ENCODE peak calls at places on chromosome 4, in four cellular contexts. One of them, this sample, is unnamed.

GRCh38 chr4:48698029-48698901 is 81.8 kb downstream of the FRYL start:
- DNase-seq in GM23338: no peak
- DNase-seq in A549: peak
- DNase-seq in PC-3: peak
- DNase-seq in this sample: no peak

GRCh38 chr4:12146349-12146748 is 717.7 kb upstream of the HS3ST1 start:
- DNase-seq in PC-3: no peak
- DNase-seq in A549: no peak
- DNase-seq in GM23338: peak
- DNase-seq in this sample: no peak

GRCh38 chr4:7422098-7422897 is 12.4 kb downstream of the PSAPL1 start:
- DNase-seq in A549: no peak
- DNase-seq in PC-3: no peak
- DNase-seq in GM23338: no peak
- DNase-seq in this sample: no peak

GRCh38 chr4:146029147-146029546 is 90.5 kb upstream of the ZNF827 start:
- DNase-seq in PC-3: peak
- DNase-seq in GM23338: no peak
- DNase-seq in A549: no peak
- DNase-seq in this sample: peak

GRCh38 chr4:4327652-4328121 is 37.6 kb downstream of the ZBTB49 start:
- DNase-seq in GM23338: peak
- DNase-seq in PC-3: peak
- DNase-seq in A549: peak
- DNase-seq in this sample: no peak

GRCh38 chr4:150123982-150124670 is 45.9 kb downstream of the DCLK2 start:
- DNase-seq in PC-3: no peak
- DNase-seq in A549: no peak
- DNase-seq in GM23338: no peak
- DNase-seq in this sample: no peak

GRCh38 chr4:5710962-5711478 is at the start of gene EVC:
- DNase-seq in A549: peak
- DNase-seq in PC-3: peak
- DNase-seq in GM23338: peak
- DNase-seq in this sample: no peak

GRCh38 chr4:180059216-180059881 is 2183.9 kb upstream of the TENM3 start:
- DNase-seq in A549: peak
- DNase-seq in GM23338: peak
- DNase-seq in PC-3: no peak
- DNase-seq in this sample: no peak

GRCh38 chr4:2250764-2251072 is 8.8 kb upstream of the HAUS3 start:
- DNase-seq in GM23338: no peak
- DNase-seq in PC-3: no peak
- DNase-seq in A549: no peak
- DNase-seq in this sample: no peak

GRCh38 chr4:156915216-156915615 is 56.4 kb downstream of the PDGFC start:
- DNase-seq in A549: no peak
- DNase-seq in PC-3: no peak
- DNase-seq in GM23338: no peak
- DNase-seq in this sample: no peak

GRCh38 chr4:56686537-56687231 is 5.6 kb upstream of the HOPX start:
- DNase-seq in PC-3: no peak
- DNase-seq in GM23338: no peak
- DNase-seq in A549: no peak
- DNase-seq in this sample: no peak

GRCh38 chr4:140870427-140870826 is 114.2 kb upstream of the TBC1D9 start:
- DNase-seq in GM23338: no peak
- DNase-seq in A549: no peak
- DNase-seq in PC-3: no peak
- DNase-seq in this sample: no peak

GRCh38 chr4:51885371-51885770 is 42.4 kb downstream of the DCUN1D4 start:
- DNase-seq in A549: peak
- DNase-seq in GM23338: peak
- DNase-seq in PC-3: peak
- DNase-seq in this sample: peak

GRCh38 chr4:30718889-30719252 is 1.3 kb upstream of the PCDH7 start:
- DNase-seq in A549: peak
- DNase-seq in GM23338: peak
- DNase-seq in PC-3: peak
- DNase-seq in this sample: no peak

GRCh38 chr4:67746797-67747495 is 7.2 kb downstream of the GNRHR start:
- DNase-seq in A549: no peak
- DNase-seq in PC-3: peak
- DNase-seq in GM23338: peak
- DNase-seq in this sample: peak

GRCh38 chr4:28842271-28842670 is 1877.9 kb upstream of the PCDH7 start:
- DNase-seq in PC-3: peak
- DNase-seq in A549: no peak
- DNase-seq in GM23338: no peak
- DNase-seq in this sample: no peak

GRCh38 chr4:124530464-124531077 is 182.0 kb downstream of the ANKRD50 start:
- DNase-seq in A549: no peak
- DNase-seq in PC-3: peak
- DNase-seq in GM23338: no peak
- DNase-seq in this sample: no peak

GRCh38 chr4:6567218-6567617 is 7.8 kb upstream of the MAN2B2 start:
- DNase-seq in A549: no peak
- DNase-seq in PC-3: no peak
- DNase-seq in GM23338: no peak
- DNase-seq in this sample: no peak

GRCh38 chr4:82450966-82451755 is 20.8 kb downstream of the ENOPH1 start:
- DNase-seq in PC-3: no peak
- DNase-seq in GM23338: no peak
- DNase-seq in A549: no peak
- DNase-seq in this sample: no peak
- H3K4me3 ChIP-seq in PC-3: no peak
- H3K4me3 ChIP-seq in GM23338: no peak
- H3K4me3 ChIP-seq in A549: no peak
- H3K4me3 ChIP-seq in this sample: no peak

GRCh38 chr4:137533855-137534254 is 1.6 kb upstream of the PCDH18 start:
- DNase-seq in PC-3: no peak
- DNase-seq in A549: no peak
- DNase-seq in GM23338: no peak
- DNase-seq in this sample: no peak
- TF ChIP-seq CTCF in PC-3: no peak
- TF ChIP-seq CTCF in A549: no peak
- TF ChIP-seq CTCF in GM23338: no peak
- TF ChIP-seq CTCF in this sample: no peak

DNA sequence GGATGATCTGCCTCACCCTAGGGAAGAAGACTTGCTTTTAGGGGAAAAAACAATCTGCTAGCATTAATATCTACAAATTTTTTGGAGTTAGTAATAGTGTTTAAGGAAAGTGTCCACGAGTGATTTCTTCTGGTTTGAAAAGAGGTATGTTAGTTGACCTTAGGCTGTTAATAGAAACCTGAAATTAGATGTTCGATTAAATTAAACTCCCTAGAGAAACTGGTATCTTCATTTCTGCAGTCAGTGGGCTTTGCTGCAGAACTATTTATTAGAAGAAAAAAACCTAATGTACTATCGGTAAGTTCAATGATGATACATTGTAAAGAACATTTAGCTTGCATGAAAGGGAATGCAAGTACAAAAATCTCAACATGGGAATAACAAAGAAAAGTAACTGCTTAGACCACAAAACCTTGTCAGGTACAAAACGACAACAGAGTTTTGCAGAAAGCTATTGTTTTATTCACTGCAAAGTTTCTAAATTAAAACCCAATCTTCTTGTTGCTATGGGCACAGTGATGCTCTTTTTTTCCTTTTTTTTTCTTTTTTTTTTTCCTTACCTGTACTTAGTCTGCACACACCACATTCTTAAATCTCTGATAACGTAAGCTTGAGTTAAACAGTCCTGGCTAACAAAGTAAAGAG is 2.0 kb downstream of the KLF3 start:
- DNase-seq in PC-3: peak
- DNase-seq in A549: no peak
- DNase-seq in GM23338: no peak
- DNase-seq in this sample: no peak
- H3K4me2 ChIP-seq in PC-3: peak
- H3K4me2 ChIP-seq in A549: peak
- H3K4me2 ChIP-seq in GM23338: peak
- H3K4me2 ChIP-seq in this sample: no peak

GRCh38 chr4:89307185-89307445 is 485 bp downstream of the GPRIN3 start:
- DNase-seq in GM23338: no peak
- DNase-seq in A549: no peak
- DNase-seq in PC-3: no peak
- DNase-seq in this sample: no peak

GRCh38 chr4:89306486-89307184 is 965 bp downstream of the GPRIN3 start:
- DNase-seq in GM23338: no peak
- DNase-seq in A549: no peak
- DNase-seq in PC-3: no peak
- DNase-seq in this sample: peak

GRCh38 chr4:89305028-89305427 is 2.6 kb downstream of the GPRIN3 start:
- DNase-seq in A549: no peak
- DNase-seq in PC-3: no peak
- DNase-seq in GM23338: no peak
- DNase-seq in this sample: no peak

GRCh38 chr4:89307446-89308160 is at the start of gene GPRIN3:
- DNase-seq in PC-3: no peak
- DNase-seq in GM23338: peak
- DNase-seq in A549: no peak
- DNase-seq in this sample: peak

GRCh38 chr4:89305712-89306437 is 1.7 kb downstream of the GPRIN3 start:
- DNase-seq in GM23338: no peak
- DNase-seq in A549: no peak
- DNase-seq in PC-3: no peak
- DNase-seq in this sample: no peak
- H3K4me3 ChIP-seq in GM23338: no peak
- H3K4me3 ChIP-seq in A549: peak
- H3K4me3 ChIP-seq in PC-3: no peak
- H3K4me3 ChIP-seq in this sample: peak

GRCh38 chr4:102623622-102624021 is 122.5 kb downstream of the NFKB1 start:
- DNase-seq in GM23338: peak
- DNase-seq in PC-3: peak
- DNase-seq in A549: peak
- DNase-seq in this sample: peak
- TF ChIP-seq CTCF in GM23338: peak
- TF ChIP-seq CTCF in PC-3: peak
- TF ChIP-seq CTCF in A549: peak
- TF ChIP-seq CTCF in this sample: peak